ENCODE peak calls at places on chromosomes 6 and 20, in four cellular contexts. P is Caco-2, Q is Peyer's patch, E is dorsolateral prefrontal cortex. W is an unnamed sample. For H3K27me3, the result is how much of the 10 kb centered on the place peaks cover.

GRCh38 chr6:26536571-26537159 is 1.5 kb upstream of the HMGN4 start:
- DNase-seq in P (no peak), Q (peak), E (no peak), W (peak)

GRCh38 chr20:47574616-47575401 is 73.1 kb downstream of the NCOA3 start:
- DNase-seq in P (no peak), Q (no peak), E (no peak), W (no peak)

GRCh38 chr6:89970609-89971337 is 76.5 kb downstream of the GJA10 start:
- DNase-seq in P (no peak), Q (no peak), E (no peak), W (peak)

GRCh38 chr20:17504898-17505663 is 26.1 kb downstream of the BFSP1 start:
- DNase-seq in P (no peak), Q (peak), E (no peak), W (peak)

GRCh38 chr6:2179950-2180349 is 65.5 kb downstream of the GMDS start:
- DNase-seq in P (no peak), Q (no peak), E (no peak), W (no peak)

GRCh38 chr20:59013959-59014608 is 5.1 kb upstream of the TUBB1 start:
- DNase-seq in P (no peak), Q (peak), E (no peak), W (no peak)

GRCh38 chr6:82984720-82985119 is 80.9 kb downstream of the UBE3D start:
- DNase-seq in P (no peak), Q (no peak), E (no peak), W (peak)

GRCh38 chr6:31158863-31159855 is 770 bp downstream of the TCF19 start:
- DNase-seq in P (no peak), Q (peak), E (no peak), W (peak)

GRCh38 chr20:54340667-54341081 is 132.8 kb downstream of the PFDN4 start:
- DNase-seq in P (no peak), Q (no peak), E (no peak), W (no peak)

GRCh38 chr6:36657942-36658544 is 20.5 kb upstream of the CDKN1A start:
- DNase-seq in P (no peak), Q (no peak), E (no peak), W (no peak)

GRCh38 chr6:161414800-161415199 is 140.9 kb upstream of the AGPAT4 start:
- DNase-seq in P (no peak), Q (no peak), E (no peak), W (no peak)

GRCh38 chr6:137767931-137768690 is 98.9 kb upstream of the TNFAIP3 start:
- DNase-seq in P (no peak), Q (no peak), E (no peak), W (no peak)
- H3K4me3 ChIP-seq in P (no peak), Q (no peak), E (no peak), W (no peak)

GRCh38 chr6:10381830-10382208 is 33.1 kb downstream of the TFAP2A start:
- DNase-seq in P (no peak), Q (no peak), E (no peak), W (no peak)

GRCh38 chr6:10382728-10383127 is 32.1 kb downstream of the TFAP2A start:
- DNase-seq in P (no peak), Q (no peak), E (no peak), W (no peak)

GRCh38 chr6:10383312-10384063 is 31.4 kb downstream of the TFAP2A start:
- DNase-seq in P (peak), Q (no peak), E (no peak), W (no peak)

GRCh38 chr6:10381133-10381829 is 33.6 kb downstream of the TFAP2A start:
- DNase-seq in P (no peak), Q (no peak), E (no peak), W (peak)

GRCh38 chr6:10382322-10382721 is 32.6 kb downstream of the TFAP2A start:
- DNase-seq in P (no peak), Q (no peak), E (no peak), W (no peak)
- H3K27me3 ChIP-seq in P (under half), Q (half or more), E (half or more), W (under half)

DNA sequence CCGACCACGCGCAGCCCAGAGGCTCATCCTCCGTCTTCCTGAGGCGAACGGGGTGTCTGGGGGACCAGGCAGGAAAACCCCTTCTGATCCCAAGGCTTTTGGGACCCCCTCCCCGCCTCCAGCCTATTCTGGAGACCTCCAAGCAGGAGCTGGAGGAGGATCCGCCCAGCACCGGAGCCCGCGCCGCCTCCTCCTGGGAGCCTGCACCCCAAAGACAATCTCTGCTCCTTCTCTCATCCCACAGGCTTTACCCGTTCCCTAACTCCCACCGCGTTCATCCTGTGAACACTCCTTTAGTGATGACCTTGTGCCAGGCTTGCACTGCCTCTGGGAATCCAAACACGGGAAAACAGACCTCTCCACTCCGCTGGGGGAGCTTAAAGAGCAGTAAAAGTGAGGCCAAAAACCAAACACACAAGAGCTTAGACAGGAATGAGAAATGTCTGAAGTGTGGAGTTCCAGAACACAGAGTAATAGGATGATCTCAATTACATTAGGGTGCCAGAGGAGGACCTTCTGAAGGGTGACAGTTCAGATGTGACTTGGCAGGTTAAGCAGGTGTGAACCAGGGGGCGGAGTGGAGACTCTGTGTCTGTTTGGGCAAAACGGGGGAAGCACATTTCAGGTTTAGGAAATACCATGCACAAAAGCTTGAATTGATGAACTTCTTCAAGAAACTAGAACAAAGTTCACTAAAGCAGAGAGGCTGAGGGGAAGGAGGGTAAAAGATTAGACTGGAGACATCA is 7.6 kb downstream of the HLA-DRB5 start:
- DNase-seq in P (no peak), Q (peak), E (no peak), W (no peak)
- H3K4me3 ChIP-seq in P (no peak), Q (no peak), E (no peak), W (no peak)

GRCh38 chr6:16239798-16240123 is 1.4 kb downstream of the GMPR start:
- DNase-seq in P (no peak), Q (peak), E (no peak), W (no peak)

GRCh38 chr6:16240618-16241320 is 2.4 kb downstream of the GMPR start:
- DNase-seq in P (no peak), Q (no peak), E (no peak), W (no peak)

GRCh38 chr6:16243055-16243454 is 4.7 kb downstream of the GMPR start:
- DNase-seq in P (no peak), Q (no peak), E (no peak), W (no peak)

GRCh38 chr6:16239090-16239797 is 857 bp downstream of the GMPR start:
- DNase-seq in P (no peak), Q (no peak), E (peak), W (peak)

GRCh38 chr6:16241321-16241689 is 2.9 kb downstream of the GMPR start:
- DNase-seq in P (no peak), Q (no peak), E (no peak), W (no peak)
- H3K27me3 ChIP-seq in P (under half), Q (under half), E (under half), W (under half)

GRCh38 chr6:150720774-150721233 is 121.1 kb downstream of the PLEKHG1 start:
- DNase-seq in P (peak), Q (peak), E (no peak), W (peak)

GRCh38 chr6:150721411-150722266 is 122.0 kb downstream of the PLEKHG1 start:
- DNase-seq in P (no peak), Q (no peak), E (no peak), W (peak)

GRCh38 chr6:150725795-150726194 is 126.1 kb downstream of the PLEKHG1 start:
- DNase-seq in P (no peak), Q (no peak), E (no peak), W (no peak)

GRCh38 chr6:150723857-150724256 is 124.2 kb downstream of the PLEKHG1 start:
- DNase-seq in P (no peak), Q (no peak), E (no peak), W (no peak)

DNA sequence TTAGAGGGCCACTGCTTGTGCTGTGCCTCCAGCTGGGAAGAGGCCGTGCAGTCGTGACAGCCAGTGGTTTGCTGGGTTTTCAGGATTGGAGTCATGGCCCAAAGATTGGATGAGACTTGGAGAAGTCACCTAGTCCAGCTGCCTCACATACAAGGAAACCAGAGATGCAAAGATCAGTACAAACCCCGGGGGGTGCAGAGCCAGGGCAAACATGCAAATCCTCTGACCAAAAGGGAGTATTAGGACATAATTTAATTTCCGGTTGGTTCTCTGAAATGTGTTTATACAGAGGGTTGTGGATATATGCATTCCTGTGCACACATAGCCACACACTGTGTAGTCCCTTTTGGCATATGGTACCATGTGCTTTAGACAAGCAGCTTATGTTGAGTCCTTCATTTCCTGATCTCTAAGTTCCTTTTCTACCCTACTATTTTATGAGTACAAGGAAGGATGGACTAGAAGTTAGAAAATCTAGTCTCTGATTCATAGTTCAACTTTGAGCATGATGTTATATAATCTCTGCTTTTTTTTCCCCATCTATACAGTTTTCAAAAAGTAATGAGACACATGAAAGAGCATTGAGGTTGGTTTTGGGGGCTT is 123.5 kb downstream of the PLEKHG1 start:
- DNase-seq in P (no peak), Q (no peak), E (no peak), W (no peak)
- H3K4me3 ChIP-seq in P (no peak), Q (no peak), E (no peak), W (peak)

GRCh38 chr20:44616604-44616964 is 34.2 kb downstream of the PKIG start:
- DNase-seq in P (no peak), Q (no peak), E (no peak), W (no peak)
- H3K27me3 ChIP-seq in P (under half), Q (under half), E (under half), W (under half)

DNA sequence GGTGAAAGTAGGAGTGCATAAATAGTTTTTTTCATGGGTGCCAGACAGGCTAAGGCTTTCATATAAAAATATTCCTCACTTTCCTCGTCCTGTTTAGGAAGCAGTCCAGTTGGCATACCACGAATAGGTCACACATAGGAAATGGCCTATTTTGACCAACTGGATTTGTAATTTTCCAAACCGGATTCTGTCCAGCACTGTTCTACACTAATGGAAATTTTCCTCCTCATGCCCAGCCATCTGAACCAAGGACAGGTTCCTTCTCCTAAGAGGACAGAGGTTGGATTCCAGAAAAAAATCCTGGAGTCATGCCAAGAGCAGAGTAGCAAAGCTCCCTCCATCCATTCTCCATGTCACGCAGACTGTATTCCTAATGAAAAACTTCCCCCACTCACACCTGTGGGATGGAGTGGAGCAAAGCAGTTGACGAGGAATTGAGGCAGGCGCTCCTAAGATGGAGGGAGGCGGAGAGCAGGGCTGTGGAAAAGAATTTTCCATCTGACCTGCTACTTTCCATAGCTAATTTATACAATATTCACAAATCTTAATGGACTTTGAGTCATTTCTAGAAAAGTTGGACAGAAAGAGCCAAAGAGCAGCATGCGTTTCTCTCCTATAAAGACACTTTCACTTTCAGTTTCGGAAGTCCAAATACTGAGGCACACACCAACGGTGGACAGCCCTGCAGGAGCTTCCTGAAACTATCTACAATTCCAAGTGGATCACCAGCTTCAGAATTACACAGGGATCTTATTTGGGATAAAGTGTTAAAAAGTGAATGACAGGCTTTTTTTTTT is 43.3 kb downstream of the PANK2 start:
- DNase-seq in P (no peak), Q (no peak), E (no peak), W (no peak)
- H3K4me3 ChIP-seq in P (no peak), Q (no peak), E (peak), W (no peak)

DNA sequence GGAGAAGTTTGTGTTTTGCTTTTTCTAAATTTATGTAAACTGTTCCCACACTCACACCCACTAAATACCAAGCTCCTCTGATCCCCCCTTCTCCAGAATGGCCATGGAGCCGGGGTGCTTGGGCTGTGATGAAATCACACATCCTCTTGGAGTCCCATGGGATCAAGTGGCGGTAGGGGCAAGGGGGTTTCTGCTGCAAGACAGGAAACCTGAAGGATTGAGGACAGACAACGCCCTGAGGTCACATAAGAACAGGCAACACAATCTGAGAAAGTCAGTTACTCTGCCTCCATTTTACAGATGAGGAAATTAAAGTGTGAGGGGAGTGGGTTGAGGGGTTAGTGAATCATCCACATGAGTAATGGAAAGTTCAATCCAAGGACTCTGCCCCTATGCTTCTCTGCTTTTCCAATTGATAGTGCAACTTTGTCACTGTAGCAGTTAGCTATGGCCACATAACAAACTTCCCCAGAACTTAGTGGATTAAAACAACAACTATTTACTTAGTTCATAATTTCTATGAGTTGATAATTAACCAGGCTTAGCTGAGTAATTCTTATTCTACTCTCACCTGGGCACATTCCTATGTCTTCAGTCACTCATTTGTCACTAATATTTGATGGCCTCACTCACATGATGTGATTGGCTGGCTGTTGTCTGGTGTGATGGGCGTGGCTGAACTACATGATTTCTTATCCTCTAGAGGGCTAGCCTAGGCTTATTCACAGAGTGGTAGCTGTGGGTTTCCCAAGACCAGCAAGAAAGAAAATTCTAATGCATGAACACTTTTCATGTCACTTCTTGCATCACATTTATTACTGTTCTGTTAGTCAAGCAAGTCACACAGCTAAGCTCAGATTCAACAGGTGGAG is 311.1 kb upstream of the RNF24 start:
- DNase-seq in P (no peak), Q (no peak), E (no peak), W (no peak)
- H3K27me3 ChIP-seq in P (under half), Q (under half), E (under half), W (under half)

GRCh38 chr6:56241106-56241812 is 6.1 kb downstream of the COL21A1 start:
- DNase-seq in P (no peak), Q (no peak), E (no peak), W (no peak)
- H3K4me3 ChIP-seq in P (no peak), Q (no peak), E (no peak), W (no peak)

DNA sequence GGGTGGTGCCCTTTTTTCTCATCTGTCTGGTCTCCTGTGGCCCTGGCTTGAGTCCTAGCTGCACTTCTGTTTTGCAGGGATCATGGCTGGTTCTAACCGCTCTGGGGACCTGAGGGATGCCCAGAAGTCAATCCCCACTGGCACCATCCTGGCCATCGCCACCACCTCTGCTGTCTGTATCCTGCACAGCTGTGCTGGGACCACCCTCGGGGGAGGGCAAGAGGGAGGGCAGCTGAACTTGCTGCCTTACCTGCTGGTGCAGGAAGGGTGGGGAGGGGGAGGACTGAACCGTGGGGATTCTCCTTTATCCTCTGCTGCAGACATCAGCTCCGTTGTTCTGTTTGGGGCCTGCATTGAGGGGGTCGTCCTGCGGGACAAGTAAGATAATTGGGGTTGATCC is 14.5 kb downstream of the SLC12A5 start:
- DNase-seq in P (no peak), Q (no peak), E (no peak), W (no peak)
- H3K27me3 ChIP-seq in P (under half), Q (under half), E (under half), W (under half)